ENCODE peak calls at places on chromosomes 5 and 9, in ten cellular contexts. F is GM04503; U is substantia nigra; J is head of caudate nucleus; K is NCI-H774; O is mucosa of gallbladder; T is T-helper 2 cell treated with Interferon-gamma antibody and Interleukin-4, amounts not matched to agents 5 μg/mL and 100 μg/mL, for 36 hours; B is mesothelial cell of epicardium; V is kidney glomerular epithelial cell; Z is amniotic stem cell. S is an unnamed sample.

GRCh38 chr9:34072410-34072809 is 23.7 kb upstream of the UBAP2 start:
- DNase-seq in F (no peak), U (no peak), J (no peak), K (no peak), O (no peak), T (no peak), B (peak), V (no peak), Z (no peak), S (peak)

GRCh38 chr5:102760815-102761214 is 5.7 kb downstream of the PAM start:
- DNase-seq in F (no peak), U (no peak), J (no peak), K (no peak), O (no peak), T (no peak), B (no peak), V (no peak), Z (no peak), S (no peak)

GRCh38 chr5:42929871-42930270 is 110.2 kb downstream of the ANXA2R start:
- DNase-seq in F (no peak), U (no peak), J (no peak), K (no peak), O (no peak), T (no peak), B (no peak), V (no peak), Z (no peak), S (no peak)

GRCh38 chr9:123391946-123392345 is 35.9 kb downstream of the CRB2 start:
- DNase-seq in F (no peak), U (no peak), J (no peak), K (no peak), O (no peak), T (no peak), B (no peak), V (no peak), Z (no peak), S (no peak)

GRCh38 chr9:34454571-34455065 is 3.8 kb downstream of the FAM219A start:
- DNase-seq in F (peak), U (no peak), J (peak), K (no peak), O (no peak), T (peak), B (no peak), V (no peak), Z (no peak), S (no peak)

GRCh38 chr9:94081435-94081834 is 2.8 kb upstream of the PTPDC1 start:
- DNase-seq in F (no peak), U (no peak), J (no peak), K (no peak), O (no peak), T (no peak), B (no peak), V (no peak), Z (no peak), S (no peak)

GRCh38 chr9:69317081-69317480 is 7.9 kb upstream of the ENTREP1 start:
- DNase-seq in F (no peak), U (no peak), J (no peak), K (no peak), O (no peak), T (no peak), B (no peak), V (no peak), Z (no peak), S (no peak)

GRCh38 chr9:73613092-73613701 is 461.5 kb downstream of the ANXA1 start:
- DNase-seq in F (no peak), U (no peak), J (no peak), K (no peak), O (no peak), T (no peak), B (no peak), V (peak), Z (no peak), S (no peak)

GRCh38 chr9:546797-547223 is 294.7 kb upstream of the DMRT1 start:
- DNase-seq in F (no peak), U (no peak), J (no peak), K (no peak), O (no peak), T (no peak), B (no peak), V (no peak), Z (no peak), S (no peak)

GRCh38 chr5:64625678-64626077 is 64.6 kb upstream of the SHISAL2B start:
- DNase-seq in F (no peak), U (no peak), J (no peak), K (no peak), O (no peak), T (no peak), B (no peak), V (no peak), Z (peak), S (no peak)

GRCh38 chr9:73104342-73104741 is 47.3 kb upstream of the ANXA1 start:
- DNase-seq in F (no peak), U (no peak), J (no peak), K (no peak), O (no peak), T (no peak), B (no peak), V (no peak), Z (no peak), S (no peak)

GRCh38 chr9:137095664-137096517 is 9.1 kb downstream of the MAN1B1 start:
- DNase-seq in F (no peak), U (no peak), J (peak), K (no peak), O (no peak), T (peak), B (no peak), V (no peak), Z (no peak), S (no peak)

GRCh38 chr9:22170162-22170932 is 161.2 kb upstream of the CDKN2B start:
- DNase-seq in F (peak), U (no peak), J (no peak), K (no peak), O (no peak), T (no peak), B (no peak), V (no peak), Z (no peak), S (no peak)

GRCh38 chr9:95336281-95336680 is 18.8 kb upstream of the FANCC start:
- DNase-seq in F (no peak), U (no peak), J (peak), K (no peak), O (no peak), T (no peak), B (no peak), V (no peak), Z (no peak), S (peak)

S was measured in Calu3.